ENCODE peak calls at places on chromosomes 7 and 10, in five cellular contexts. P is upper lobe of right lung, F is lung, C is IMR-90, D is lower lobe of right lung. K is an unnamed sample.

GRCh38 chr7:65746398-65746669 is 126.5 kb upstream of the VKORC1L1 start:
- ATAC-seq in P (no peak), F (no peak), C (no peak), D (no peak), K (no peak)

GRCh38 chr7:69078997-69079769 is 519.1 kb upstream of the AUTS2 start:
- ATAC-seq in P (peak; percentile 64), F (peak; percentile 27), C (no peak), D (peak; percentile 52), K (peak; percentile 61)

GRCh38 chr10:48683893-48684292 is 780 bp upstream of the WDFY4 start:
- ATAC-seq in P (no peak), F (no peak), C (no peak), D (no peak), K (no peak)

GRCh38 chr10:97234403-97234802 is 48.6 kb upstream of the SLIT1 start:
- ATAC-seq in P (peak; percentile 55), F (no peak), C (peak; percentile 61), D (no peak), K (no peak)

GRCh38 chr10:12186324-12186723 is 9.4 kb downstream of the NUDT5 start:
- ATAC-seq in P (no peak), F (no peak), C (no peak), D (no peak), K (no peak)

GRCh38 chr10:120719333-120719732 is 131.8 kb upstream of the WDR11 start:
- ATAC-seq in P (no peak), F (no peak), C (no peak), D (no peak), K (no peak)

GRCh38 chr7:33487998-33488682 is 358.8 kb downstream of the BBS9 start:
- ATAC-seq in P (no peak), F (no peak), C (no peak), D (no peak), K (no peak)

GRCh38 chr7:43735802-43736603 is 6.7 kb upstream of the COA1 start:
- ATAC-seq in P (peak; percentile 76), F (no peak), C (peak; percentile 40), D (peak; percentile 42), K (no peak)

GRCh38 chr7:6385110-6385792 is 62.5 kb downstream of the DAGLB start:
- ATAC-seq in P (peak; percentile 87), F (peak; percentile 81), C (peak; percentile 89), D (peak; percentile 87), K (peak; percentile 89)

GRCh38 chr10:3936422-3937040 is 151.5 kb upstream of the KLF6 start:
- ATAC-seq in P (no peak), F (no peak), C (no peak), D (no peak), K (no peak)

GRCh38 chr7:94301024-94301588 is 93.6 kb upstream of the COL1A2 start:
- ATAC-seq in P (peak; percentile 77), F (peak; percentile 66), C (peak; percentile 80), D (peak; percentile 80), K (peak; percentile 86)

GRCh38 chr7:151951672-151952338 is 4.4 kb upstream of the GALNTL5 start:
- ATAC-seq in P (peak; percentile 73), F (peak; percentile 21), C (no peak), D (peak; percentile 69), K (no peak)
- H3K4me1 ChIP-seq in P (no peaks in the 10 kb centered on the region), F (no peaks in the 10 kb centered on the region), C (no peaks in the 10 kb centered on the region), D (no peaks in the 10 kb centered on the region), K (no peaks in the 10 kb centered on the region)

DNA sequence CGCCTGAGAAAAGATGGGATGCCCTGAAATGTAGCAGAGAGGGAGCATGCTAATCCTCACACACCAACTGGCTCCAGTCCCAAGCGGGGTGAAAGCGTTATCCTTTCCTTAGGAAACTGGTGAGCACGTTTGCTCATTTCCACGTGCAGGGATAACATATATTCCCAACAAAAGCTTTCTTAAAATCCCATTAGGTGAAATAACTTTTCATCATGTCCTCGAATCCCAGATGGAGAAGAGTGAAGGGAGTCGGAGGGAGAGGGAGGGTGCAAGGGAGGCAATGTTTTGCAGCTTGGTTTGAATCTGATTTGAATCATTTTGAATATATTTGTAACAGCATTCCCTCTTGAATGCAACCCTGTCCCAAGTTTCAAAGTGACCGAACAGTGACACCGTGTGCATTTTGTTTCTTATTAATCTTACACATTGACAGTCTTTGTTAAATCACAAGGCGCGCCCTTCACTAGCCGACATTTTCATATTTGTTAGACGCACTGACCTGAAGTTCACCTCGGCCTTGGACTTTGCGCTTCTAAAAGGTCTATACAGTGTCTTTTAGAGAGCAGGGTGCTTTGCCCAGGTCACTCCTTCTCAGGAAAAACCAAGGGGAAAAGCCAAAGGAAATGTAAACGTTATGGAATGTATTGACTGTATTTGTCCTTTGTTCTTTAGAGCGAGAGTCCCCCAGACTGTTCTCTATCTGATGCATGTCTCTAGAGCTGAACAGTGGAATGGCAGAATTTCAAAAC is 3.0 kb upstream of the HOXA4 start:
- ATAC-seq in P (no peak), F (no peak), C (no peak), D (no peak), K (no peak)
- TF ChIP-seq CTCF in P (no peak), F (no peak), C (no peak), D (no peak), K (no peak)

GRCh38 chr10:131982185-131982756 is 548 bp upstream of the BNIP3 start:
- ATAC-seq in P (peak; percentile 4), F (no peak), C (peak; percentile 0), D (no peak), K (peak; percentile 8)
- H3K27me3 ChIP-seq in P (no peaks in the 10 kb centered on the region), F (no peaks in the 10 kb centered on the region), C (no peaks in the 10 kb centered on the region), D (no peaks in the 10 kb centered on the region), K (no peaks in the 10 kb centered on the region)

DNA sequence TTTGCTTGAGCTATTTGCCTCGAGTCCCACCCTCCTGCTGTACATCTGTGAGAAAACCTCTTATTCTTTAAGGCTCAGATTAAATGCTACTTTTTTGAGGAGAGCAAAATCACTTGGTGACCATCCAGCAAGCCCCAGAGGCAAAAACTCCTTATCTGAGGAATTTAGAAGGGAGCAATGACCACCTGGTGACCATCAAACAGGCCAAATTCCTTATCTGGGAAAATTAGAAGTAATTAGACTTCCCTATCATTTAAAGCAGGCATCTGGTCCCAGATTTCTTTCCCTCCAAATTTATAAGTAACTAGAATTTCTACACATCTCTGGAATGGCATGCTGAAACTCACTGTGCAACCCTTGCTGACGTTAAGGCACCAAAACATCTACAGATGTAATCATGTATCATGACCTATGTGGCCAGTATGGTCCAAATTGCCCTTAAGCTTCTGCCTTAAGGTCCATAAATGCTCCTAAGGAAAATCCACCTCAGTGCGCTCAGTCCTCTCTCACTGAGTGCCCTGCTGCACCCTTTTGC is 40.9 kb upstream of the PDLIM1 start:
- ATAC-seq in P (no peak), F (no peak), C (no peak), D (no peak), K (no peak)
- H3K4me1 ChIP-seq in P (peaks cover 14% of the 10 kb centered on the region), F (peaks cover 36% of the 10 kb centered on the region), C (peaks cover 46% of the 10 kb centered on the region), D (peaks cover 38% of the 10 kb centered on the region), K (peaks cover 33% of the 10 kb centered on the region)

GRCh38 chr10:53079283-53079682 is 306.7 kb upstream of the MBL2 start:
- ATAC-seq in P (no peak), F (no peak), C (no peak), D (no peak), K (no peak)
- TF ChIP-seq CTCF in P (no peak), F (no peak), C (no peak), D (no peak), K (no peak)

GRCh38 chr7:128363261-128363721 is 1.8 kb upstream of the PRRT4 start:
- ATAC-seq in P (no peak), F (no peak), C (no peak), D (no peak), K (no peak)
- H3K27me3 ChIP-seq in P (peaks cover 23% of the 10 kb centered on the region), F (peaks cover 4% of the 10 kb centered on the region), C (peaks cover 78% of the 10 kb centered on the region), D (peaks cover 47% of the 10 kb centered on the region), K (peaks cover 53% of the 10 kb centered on the region)